ENCODE peak calls at places on chromosomes 12 and 14, in ten cellular contexts. Q, Y, P, V, F, Z, U, W, M and A are unnamed samples.

GRCh38 chr14:80403036-80403435 is 191.7 kb upstream of the DIO2 start:
- DNase-seq in F (no peak), Y (no peak), P (no peak), V (no peak), W (no peak), Z (no peak), M (no peak), Q (no peak), U (no peak), A (no peak)

GRCh38 chr12:116538076-116538591 is 21.0 kb upstream of the MAP1LC3B2 start:
- DNase-seq in W (no peak), Q (no peak), Y (no peak), M (no peak), Z (no peak), V (no peak), U (peak), F (no peak), P (no peak), A (no peak)

GRCh38 chr14:94355191-94355794 is 32.2 kb upstream of the SERPINA6 start:
- DNase-seq in Y (peak), Q (peak), V (peak), F (no peak), M (peak), U (peak), P (peak), Z (peak), W (no peak), A (no peak)

GRCh38 chr12:29611906-29612305 is 114.4 kb upstream of the OVCH1 start:
- DNase-seq in P (no peak), F (no peak), Z (no peak), V (no peak), W (no peak), Q (peak), M (no peak), Y (no peak), U (peak), A (no peak)

GRCh38 chr12:69389836-69390235 is 30.3 kb downstream of the YEATS4 start:
- DNase-seq in M (no peak), V (no peak), Q (no peak), U (peak), Z (no peak), P (no peak), Y (no peak), F (no peak), W (no peak), A (no peak)

GRCh38 chr12:126668961-126669360 is 1598.0 kb upstream of the TMEM132C start:
- DNase-seq in V (no peak), Q (no peak), F (peak), M (no peak), Y (no peak), P (no peak), U (peak), Z (peak), W (no peak), A (no peak)

GRCh38 chr12:91178801-91179200 is 3.8 kb downstream of the DCN start:
- DNase-seq in Q (no peak), F (no peak), P (no peak), V (no peak), W (no peak), Y (no peak), M (no peak), U (peak), Z (no peak), A (no peak)

GRCh38 chr14:94699831-94700230 is 70.1 kb downstream of the GSC start:
- DNase-seq in M (no peak), U (no peak), Y (no peak), F (no peak), Z (no peak), P (no peak), V (no peak), W (no peak), Q (no peak), A (no peak)

GRCh38 chr14:23787436-23787835 is 151.3 kb downstream of the DHRS2 start:
- DNase-seq in P (no peak), F (no peak), Y (no peak), W (no peak), U (no peak), V (no peak), Z (no peak), Q (no peak), M (no peak), A (no peak)

GRCh38 chr12:114692558-114693531 is 8.9 kb upstream of the TBX3 start:
- DNase-seq in Y (no peak), V (peak), Z (peak), M (peak), U (peak), W (no peak), Q (no peak), P (no peak), F (no peak), A (no peak)
- TF ChIP-seq CTCF in Y (no peak), V (no peak), Z (peak), M (peak), U (no peak), W (no peak), Q (no peak), P (no peak), F (no peak), A (peak)

GRCh38 chr12:57722716-57723629 is 15.6 kb downstream of the AGAP2 start:
- DNase-seq in Q (no peak), F (no peak), V (no peak), Y (peak), P (peak), U (no peak), M (no peak), W (no peak), Z (no peak), A (peak)
- TF ChIP-seq CTCF in Q (no peak), F (no peak), V (no peak), Y (no peak), P (no peak), U (no peak), M (no peak), W (no peak), Z (no peak), A (no peak)

GRCh38 chr14:103630364-103631108 is 1.5 kb downstream of the KLC1 start:
- DNase-seq in P (no peak), Q (no peak), Z (peak), U (peak), V (no peak), Y (no peak), M (no peak), W (no peak), F (no peak), A (no peak)

GRCh38 chr14:103628221-103628683 is 759 bp upstream of the KLC1 start:
- DNase-seq in Z (peak), M (peak), W (peak), U (peak), P (peak), F (no peak), Q (peak), V (peak), Y (peak), A (peak)

GRCh38 chr14:103629503-103630121 is 601 bp downstream of the KLC1 start:
- DNase-seq in Q (peak), V (peak), P (peak), U (no peak), W (peak), Y (no peak), Z (peak), M (peak), F (no peak), A (peak)

GRCh38 chr14:103627073-103628025 is 1.7 kb upstream of the KLC1 start:
- DNase-seq in V (peak), P (no peak), Y (no peak), W (no peak), U (no peak), Q (no peak), M (no peak), Z (peak), F (no peak), A (no peak)

GRCh38 chr14:103628684-103629502 is at the start of gene KLC1:
- DNase-seq in F (no peak), W (peak), V (peak), Z (peak), U (peak), Y (peak), P (peak), Q (peak), M (peak), A (peak)
- TF ChIP-seq CTCF in F (no peak), W (peak), V (no peak), Z (no peak), U (no peak), Y (no peak), P (no peak), Q (no peak), M (no peak), A (peak)

GRCh38 chr14:22471545-22472121 is 117.4 kb downstream of the DAD1 start:
- DNase-seq in F (no peak), M (peak), V (peak), Z (peak), Q (no peak), P (no peak), U (no peak), Y (no peak), W (no peak), A (no peak)
- TF ChIP-seq CTCF in F (peak), M (peak), V (peak), Z (peak), Q (peak), P (peak), U (peak), Y (no peak), W (peak), A (peak)

GRCh38 chr12:132554857-132555630 is 55.3 kb downstream of the LRCOL1 start:
- DNase-seq in Q (no peak), M (no peak), W (no peak), Y (no peak), V (no peak), Z (no peak), F (no peak), U (no peak), P (no peak), A (no peak)
- TF ChIP-seq CTCF in Q (no peak), M (peak), W (no peak), Y (no peak), V (peak), Z (peak), F (peak), U (no peak), P (no peak), A (peak)

GRCh38 chr14:74618078-74618952 is 6.3 kb upstream of the LTBP2 start:
- DNase-seq in U (peak), V (no peak), F (peak), Z (peak), W (peak), P (peak), Y (no peak), M (no peak), Q (no peak), A (no peak)
- TF ChIP-seq CTCF in U (no peak), V (no peak), F (no peak), Z (no peak), W (no peak), P (no peak), Y (no peak), M (no peak), Q (no peak), A (no peak)

GRCh38 chr14:24924544-24924943 is 125.4 kb downstream of the STXBP6 start:
- DNase-seq in P (no peak), U (no peak), Y (no peak), V (no peak), W (no peak), F (no peak), Z (no peak), Q (no peak), M (no peak), A (no peak)
- TF ChIP-seq CTCF in P (no peak), U (no peak), Y (no peak), V (no peak), W (no peak), F (no peak), Z (no peak), Q (no peak), M (no peak), A (no peak)

GRCh38 chr12:131948166-131948712 is 1.5 kb upstream of the EP400 start:
- DNase-seq in U (no peak), P (no peak), Y (peak), Q (no peak), W (no peak), V (no peak), Z (no peak), M (peak), F (no peak), A (no peak)

GRCh38 chr12:131949431-131950181 is at the start of gene EP400:
- DNase-seq in Y (peak), P (peak), W (peak), M (peak), Z (peak), Q (peak), U (peak), F (peak), V (peak), A (peak)

GRCh38 chr12:131947482-131948027 is 2.2 kb upstream of the EP400 start:
- DNase-seq in V (no peak), U (no peak), Q (no peak), Z (no peak), Y (peak), P (peak), M (peak), W (no peak), F (no peak), A (no peak)

GRCh38 chr12:131946757-131947156 is 3.0 kb upstream of the EP400 start:
- DNase-seq in M (peak), Q (no peak), Z (no peak), P (peak), V (no peak), W (no peak), U (no peak), Y (peak), F (no peak), A (no peak)

DNA sequence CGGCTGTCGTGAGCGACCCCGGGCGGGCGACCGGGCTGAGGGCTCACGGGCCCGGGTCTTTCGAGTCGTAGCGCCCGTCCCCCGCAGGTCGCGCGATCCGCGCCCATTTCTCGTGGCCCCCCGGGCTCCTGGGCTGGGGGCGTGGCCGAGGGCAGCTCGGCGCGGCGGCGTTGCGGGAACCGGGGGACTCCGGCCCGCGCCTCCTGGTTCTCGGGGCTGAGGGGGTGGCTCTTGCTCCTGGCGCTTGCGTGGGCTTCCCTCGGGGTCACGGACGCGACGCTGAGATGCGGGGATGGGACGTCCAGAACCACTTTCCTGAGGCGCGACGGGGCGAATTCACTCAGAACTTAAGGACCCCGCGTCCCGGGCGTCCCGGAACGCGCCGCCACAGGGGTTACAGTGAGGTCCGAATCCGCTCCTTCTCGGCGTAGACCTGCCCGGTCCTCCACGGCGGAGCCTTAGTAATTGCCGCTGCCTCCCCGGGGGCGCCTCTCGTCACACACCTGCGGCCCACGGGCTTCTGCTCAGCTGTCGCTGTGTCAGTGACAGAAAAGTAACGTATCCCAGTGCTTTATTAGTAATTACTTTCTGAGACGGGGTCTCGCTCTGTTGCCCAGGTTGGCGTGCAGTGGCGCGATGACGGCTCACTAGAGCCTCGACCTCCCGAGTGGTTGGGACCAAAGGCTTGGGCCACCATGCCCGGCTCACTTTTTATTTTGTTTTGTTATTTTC is 606 bp downstream of the EP400 start:
- DNase-seq in Z (no peak), V (no peak), F (no peak), Q (no peak), M (no peak), P (peak), U (no peak), W (peak), Y (peak), A (peak)
- TF ChIP-seq CTCF in Z (no peak), V (no peak), F (no peak), Q (no peak), M (no peak), P (no peak), U (no peak), W (no peak), Y (no peak), A (no peak)

DNA sequence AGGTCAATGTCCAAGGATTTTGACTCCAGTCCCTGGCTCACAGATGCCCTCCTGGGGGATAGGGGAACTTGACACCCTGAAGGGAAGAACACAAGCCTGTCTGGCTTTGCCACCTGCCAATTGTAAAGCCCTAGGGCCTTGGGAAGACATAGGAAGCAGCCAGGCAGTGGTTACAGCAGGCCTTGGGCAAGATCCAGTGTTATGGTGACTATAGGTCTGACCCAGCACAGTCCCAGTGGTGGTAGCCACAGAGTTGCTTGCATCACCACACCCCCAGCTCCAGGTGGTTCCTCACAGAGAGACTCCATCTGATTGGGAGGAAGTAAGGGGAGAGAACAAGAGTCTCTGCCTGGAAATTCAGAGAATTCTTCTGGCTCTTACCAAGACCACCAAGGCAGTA is 24.2 kb downstream of the OR6C68 start:
- DNase-seq in M (no peak), Y (no peak), W (no peak), V (no peak), Q (no peak), Z (no peak), P (no peak), U (no peak), F (no peak), A (no peak)
- TF ChIP-seq CTCF in M (no peak), Y (no peak), W (no peak), V (no peak), Q (no peak), Z (no peak), P (no peak), U (no peak), F (no peak), A (no peak)